ENCODE peak calls at places on chromosomes 7 and 10, in six cellular contexts. V is M059J; J is fibroblast of lung; R is activated effector memory CD4-positive, alpha-beta T cell treated with Interleukin-2 at 50 U/mL for 16 hours; Z is stimulated activated naive CD8-positive, alpha-beta T cell treated with anti-CD3 and anti-CD28 coated beads, Interleukin-15, amount 100 ng/mL, for 72 hours; O is naive B cell. P is an unnamed sample.

GRCh38 chr10:132904169-132904813 is 38.1 kb downstream of the CFAP46 start:
- DNase-seq in V (peak; percentile 18), J (peak; percentile 32), R (no peak), Z (peak; percentile 41), O (peak; percentile 27), P (peak; percentile 15)

GRCh38 chr10:71333154-71333887 is 14.3 kb downstream of the SLC29A3 start:
- DNase-seq in V (no peak), J (no peak), R (no peak), Z (no peak), O (peak; percentile 40), P (no peak)

GRCh38 chr10:86341361-86341811 is 25.2 kb downstream of the GRID1 start:
- DNase-seq in V (no peak), J (no peak), R (no peak), Z (no peak), O (no peak), P (no peak)

GRCh38 chr7:34096135-34096775 is 190.9 kb downstream of the BMPER start:
- DNase-seq in V (peak; percentile 69), J (peak; percentile 98), R (no peak), Z (no peak), O (no peak), P (no peak)

GRCh38 chr10:79023489-79024162 is 45.1 kb upstream of the ZMIZ1 start:
- DNase-seq in V (no peak), J (no peak), R (no peak), Z (no peak), O (no peak), P (no peak)

GRCh38 chr10:47152861-47153349 is 147.1 kb upstream of the GDF10 start:
- DNase-seq in V (peak; percentile 50), J (no peak), R (no peak), Z (peak; percentile 18), O (no peak), P (no peak)

GRCh38 chr7:141444956-141445355 is 106.3 kb upstream of the AGK start:
- DNase-seq in V (no peak), J (no peak), R (no peak), Z (no peak), O (no peak), P (no peak)

GRCh38 chr10:24041030-24041429 is 167.9 kb upstream of the KIAA1217 start:
- DNase-seq in V (no peak), J (no peak), R (no peak), Z (no peak), O (no peak), P (no peak)

GRCh38 chr7:34260282-34260681 is 354.9 kb downstream of the BMPER start:
- DNase-seq in V (peak; percentile 84), J (peak; percentile 94), R (no peak), Z (no peak), O (no peak), P (no peak)

GRCh38 chr10:79979973-79980687 is 31.2 kb upstream of the SFTPD start:
- DNase-seq in V (no peak), J (no peak), R (no peak), Z (no peak), O (no peak), P (no peak)

GRCh38 chr10:78529262-78529661 is 495.6 kb downstream of the RPS24 start:
- DNase-seq in V (no peak), J (no peak), R (no peak), Z (no peak), O (no peak), P (no peak)

GRCh38 chr7:98211221-98211675 is at the start of gene BHLHA15:
- DNase-seq in V (peak; percentile 24), J (no peak), R (no peak), Z (no peak), O (no peak), P (peak; percentile 59)

GRCh38 chr7:16169537-16169936 is 251.8 kb downstream of the CRPPA start:
- DNase-seq in V (no peak), J (no peak), R (no peak), Z (no peak), O (no peak), P (no peak)

GRCh38 chr7:26046150-26046549 is 105.8 kb upstream of the NFE2L3 start:
- DNase-seq in V (no peak), J (no peak), R (no peak), Z (no peak), O (no peak), P (no peak)

GRCh38 chr10:47412869-47413268 is 28.8 kb upstream of the ZNF488 start:
- DNase-seq in V (peak; percentile 76), J (no peak), R (no peak), Z (no peak), O (no peak), P (no peak)

GRCh38 chr7:50544992-50545391 is 20.2 kb downstream of the DDC start:
- DNase-seq in V (no peak), J (no peak), R (no peak), Z (no peak), O (no peak), P (no peak)

GRCh38 chr7:73519867-73520672 is 2.0 kb downstream of the BAZ1B start:
- DNase-seq in V (peak; percentile 15), J (no peak), R (peak; percentile 20), Z (peak; percentile 21), O (no peak), P (peak; percentile 23)

GRCh38 chr7:29917583-29917982 is 72.0 kb downstream of the SCRN1 start:
- DNase-seq in V (no peak), J (no peak), R (no peak), Z (no peak), O (no peak), P (no peak)

GRCh38 chr10:6875229-6875544 is 295.1 kb upstream of the PRKCQ start:
- DNase-seq in V (no peak), J (no peak), R (no peak), Z (no peak), O (no peak), P (no peak)

GRCh38 chr10:1477578-1477977 is 259.7 kb downstream of the ADARB2 start:
- DNase-seq in V (no peak), J (no peak), R (no peak), Z (no peak), O (no peak), P (no peak)

GRCh38 chr7:47758546-47758945 is 176.6 kb upstream of the TNS3 start:
- DNase-seq in V (peak; percentile 72), J (peak; percentile 66), R (no peak), Z (no peak), O (no peak), P (no peak)

GRCh38 chr10:31288001-31288400 is 31.0 kb upstream of the ZEB1 start:
- DNase-seq in V (no peak), J (no peak), R (no peak), Z (no peak), O (no peak), P (no peak)